ENCODE peak calls at places on chromosomes 5 and 9, in four cellular contexts. S is left lung, N is pancreas, C is RWPE1. L is an unnamed sample.

GRCh38 chr5:78675956-78676727 is 27.6 kb upstream of the LHFPL2 start:
- DNase-seq in S (no peak), N (no peak), C (no peak), L (no peak)

GRCh38 chr5:75734913-75735789 is 17.9 kb upstream of the POC5 start:
- DNase-seq in S (no peak), N (peak), C (peak), L (peak)

GRCh38 chr9:2157277-2158105 is 142.3 kb downstream of the SMARCA2 start:
- DNase-seq in S (peak), N (peak), C (peak), L (no peak)

GRCh38 chr5:181189363-181189961 is 15.5 kb downstream of the TRIM7 start:
- DNase-seq in S (no peak), N (no peak), C (no peak), L (no peak)

GRCh38 chr9:84759300-84759750 is 89.8 kb downstream of the NTRK2 start:
- DNase-seq in S (no peak), N (no peak), C (peak), L (no peak)

GRCh38 chr9:123923377-123923776 is 6.5 kb downstream of the DENND1A start:
- DNase-seq in S (no peak), N (no peak), C (no peak), L (no peak)

GRCh38 chr9:89839427-89839826 is 234.6 kb downstream of the GADD45G start:
- DNase-seq in S (no peak), N (no peak), C (no peak), L (no peak)

GRCh38 chr5:43301653-43302091 is 11.5 kb downstream of the HMGCS1 start:
- DNase-seq in S (no peak), N (no peak), C (no peak), L (no peak)

GRCh38 chr5:39459091-39459490 is 34.3 kb upstream of the DAB2 start:
- DNase-seq in S (no peak), N (no peak), C (no peak), L (no peak)

GRCh38 chr5:124297826-124298225 is 448.6 kb downstream of the ZNF608 start:
- DNase-seq in S (no peak), N (no peak), C (no peak), L (no peak)

GRCh38 chr5:127404190-127404589 is 113.2 kb upstream of the PRRC1 start:
- DNase-seq in S (no peak), N (no peak), C (no peak), L (no peak)

GRCh38 chr5:32584651-32585050 is 706 bp upstream of the SUB1 start:
- DNase-seq in S (no peak), N (no peak), C (no peak), L (no peak)

GRCh38 chr5:10536931-10537579 is 26.8 kb upstream of the ANKRD33B start:
- DNase-seq in S (no peak), N (no peak), C (no peak), L (no peak)

GRCh38 chr5:54663876-54664275 is 146.3 kb downstream of the SNX18 start:
- DNase-seq in S (no peak), N (no peak), C (peak), L (no peak)

GRCh38 chr9:109556061-109556460 is 58.0 kb upstream of the PTPN3 start:
- DNase-seq in S (peak), N (no peak), C (peak), L (peak)

GRCh38 chr9:121635300-121635699 is 16.1 kb upstream of the DAB2IP start:
- DNase-seq in S (no peak), N (no peak), C (no peak), L (no peak)

GRCh38 chr5:111126896-111127295 is 34.7 kb downstream of the WDR36 start:
- DNase-seq in S (no peak), N (no peak), C (no peak), L (no peak)

GRCh38 chr5:153959134-153959957 is 79.4 kb downstream of the FAM114A2 start:
- DNase-seq in S (no peak), N (no peak), C (no peak), L (no peak)

GRCh38 chr5:92544567-92544966 is 1036.5 kb downstream of the NR2F1-AS1 start:
- DNase-seq in S (no peak), N (no peak), C (no peak), L (no peak)

GRCh38 chr9:3887121-3887797 is 361.5 kb upstream of the RFX3 start:
- DNase-seq in S (no peak), N (no peak), C (no peak), L (no peak)

GRCh38 chr5:152593388-152593787 is 188.3 kb upstream of the NMUR2 start:
- DNase-seq in S (no peak), N (no peak), C (peak), L (no peak)

GRCh38 chr5:73893813-73894212 is 267.8 kb downstream of the ARHGEF28 start:
- DNase-seq in S (no peak), N (no peak), C (no peak), L (no peak)

GRCh38 chr5:146565764-146566163 is 49.8 kb upstream of the GPR151 start:
- DNase-seq in S (no peak), N (peak), C (peak), L (peak)

GRCh38 chr5:115798252-115798651 is 18.2 kb downstream of the CDO1 start:
- DNase-seq in S (no peak), N (no peak), C (no peak), L (no peak)

GRCh38 chr5:129228577-129228976 is 134.0 kb downstream of the ISOC1 start:
- DNase-seq in S (no peak), N (no peak), C (no peak), L (no peak)

GRCh38 chr5:135008981-135009735 is 24.9 kb downstream of the PITX1 start:
- DNase-seq in S (no peak), N (no peak), C (no peak), L (no peak)

GRCh38 chr5:135012033-135012588 is 21.9 kb downstream of the PITX1 start:
- DNase-seq in S (no peak), N (no peak), C (no peak), L (no peak)

GRCh38 chr5:135011355-135012032 is 22.5 kb downstream of the PITX1 start:
- DNase-seq in S (no peak), N (no peak), C (no peak), L (no peak)

GRCh38 chr5:135009736-135010501 is 24.1 kb downstream of the PITX1 start:
- DNase-seq in S (no peak), N (no peak), C (no peak), L (no peak)

GRCh38 chr5:135010502-135011354 is 23.3 kb downstream of the PITX1 start:
- DNase-seq in S (no peak), N (no peak), C (no peak), L (no peak)
- TF ChIP-seq CTCF in S (no peak), N (no peak), C (no peak), L (no peak)

GRCh38 chr9:35835216-35835604 is 6.2 kb downstream of the TMEM8B start:
- DNase-seq in S (no peak), N (no peak), C (no peak), L (no peak)
- TF ChIP-seq CTCF in S (no peak), N (no peak), C (no peak), L (no peak)

DNA sequence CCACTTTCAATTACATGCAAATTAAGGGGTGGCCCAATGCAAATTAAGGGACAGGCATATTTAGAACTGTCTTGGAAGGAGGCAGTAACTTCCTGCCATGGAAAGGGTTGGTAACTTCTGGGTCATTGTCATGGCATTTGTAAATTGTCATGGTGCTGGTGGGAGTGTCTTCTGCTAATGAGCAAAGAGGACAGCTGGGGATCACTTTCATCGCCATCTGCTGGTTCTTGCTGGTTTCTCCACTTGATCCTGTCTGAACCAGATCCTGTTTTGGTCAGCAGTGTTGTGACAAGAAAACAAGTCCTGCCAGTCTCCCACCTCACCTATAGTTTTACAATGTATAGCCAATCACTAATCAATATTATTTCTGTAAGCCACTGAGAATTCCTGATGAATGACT is 23.4 kb upstream of the UGT3A2 start:
- DNase-seq in S (no peak), N (no peak), C (no peak), L (peak)
- TF ChIP-seq CTCF in S (no peak), N (no peak), C (no peak), L (peak)

GRCh38 chr5:132273631-132274030 is 16.1 kb downstream of the PDLIM4 start:
- DNase-seq in S (no peak), N (no peak), C (no peak), L (no peak)

GRCh38 chr5:132274050-132274869 is 16.8 kb downstream of the PDLIM4 start:
- DNase-seq in S (no peak), N (no peak), C (no peak), L (no peak)

GRCh38 chr5:132271251-132272246 is 14.1 kb downstream of the PDLIM4 start:
- DNase-seq in S (no peak), N (peak), C (no peak), L (no peak)

GRCh38 chr5:132270706-132271105 is 13.2 kb downstream of the PDLIM4 start:
- DNase-seq in S (no peak), N (no peak), C (no peak), L (no peak)

GRCh38 chr5:132272341-132273210 is 15.1 kb downstream of the PDLIM4 start:
- DNase-seq in S (no peak), N (peak), C (peak), L (peak)
- TF ChIP-seq CTCF in S (peak), N (peak), C (peak), L (peak)

GRCh38 chr9:21585756-21586752 is 103.9 kb upstream of the IFNE start:
- DNase-seq in S (no peak), N (no peak), C (no peak), L (no peak)
- TF ChIP-seq CTCF in S (no peak), N (no peak), C (peak), L (no peak)

GRCh38 chr5:133404724-133405123 is 207.6 kb downstream of the FSTL4 start:
- DNase-seq in S (no peak), N (no peak), C (no peak), L (no peak)
- TF ChIP-seq CTCF in S (no peak), N (no peak), C (no peak), L (no peak)

L was measured in endothelial cell.